ENCODE peak calls at places on chromosome 14, in eight cellular contexts. One of them, this sample, is unnamed.

GRCh38 chr14:103514596-103515421 is 7.8 kb downstream of the CKB start:
- DNase-seq in MCF 10A: no peak
- DNase-seq in heart right ventricle: no peak
- DNase-seq in OCI-LY7: no peak
- DNase-seq in cardiac muscle cell: no peak
- DNase-seq in choroid plexus epithelial cell: no peak
- DNase-seq in stimulated activated CD8-positive, alpha-beta memory T cell treated with anti-CD3 and anti-CD28 coated beads, Interleukin-7, amount 100 ng/mL, for 1 hour: no peak
- DNase-seq in Daoy: no peak
- DNase-seq in this sample: peak

GRCh38 chr14:86712727-86713126 is 1182.8 kb downstream of the FLRT2 start:
- DNase-seq in MCF 10A: no peak
- DNase-seq in heart right ventricle: no peak
- DNase-seq in OCI-LY7: no peak
- DNase-seq in cardiac muscle cell: no peak
- DNase-seq in choroid plexus epithelial cell: no peak
- DNase-seq in stimulated activated CD8-positive, alpha-beta memory T cell treated with anti-CD3 and anti-CD28 coated beads, Interleukin-7, amount 100 ng/mL, for 1 hour: no peak
- DNase-seq in Daoy: no peak
- DNase-seq in this sample: no peak

GRCh38 chr14:57933363-57933762 is 67.5 kb upstream of the SLC35F4 start:
- DNase-seq in MCF 10A: no peak
- DNase-seq in heart right ventricle: no peak
- DNase-seq in OCI-LY7: no peak
- DNase-seq in cardiac muscle cell: no peak
- DNase-seq in choroid plexus epithelial cell: no peak
- DNase-seq in stimulated activated CD8-positive, alpha-beta memory T cell treated with anti-CD3 and anti-CD28 coated beads, Interleukin-7, amount 100 ng/mL, for 1 hour: no peak
- DNase-seq in Daoy: no peak
- DNase-seq in this sample: no peak

GRCh38 chr14:39185256-39186049 is 10.4 kb downstream of the PNN start:
- DNase-seq in MCF 10A: no peak
- DNase-seq in heart right ventricle: no peak
- DNase-seq in OCI-LY7: no peak
- DNase-seq in cardiac muscle cell: no peak
- DNase-seq in choroid plexus epithelial cell: no peak
- DNase-seq in stimulated activated CD8-positive, alpha-beta memory T cell treated with anti-CD3 and anti-CD28 coated beads, Interleukin-7, amount 100 ng/mL, for 1 hour: no peak
- DNase-seq in Daoy: no peak
- DNase-seq in this sample: no peak

GRCh38 chr14:73651005-73651404 is 6.2 kb downstream of the DNAL1 start:
- DNase-seq in MCF 10A: no peak
- DNase-seq in heart right ventricle: no peak
- DNase-seq in OCI-LY7: no peak
- DNase-seq in cardiac muscle cell: no peak
- DNase-seq in choroid plexus epithelial cell: no peak
- DNase-seq in stimulated activated CD8-positive, alpha-beta memory T cell treated with anti-CD3 and anti-CD28 coated beads, Interleukin-7, amount 100 ng/mL, for 1 hour: no peak
- DNase-seq in Daoy: no peak
- DNase-seq in this sample: no peak

GRCh38 chr14:73759183-73759713 is 45.1 kb upstream of the PNMA1 start:
- DNase-seq in MCF 10A: peak
- DNase-seq in heart right ventricle: peak
- DNase-seq in OCI-LY7: peak
- DNase-seq in cardiac muscle cell: peak
- DNase-seq in choroid plexus epithelial cell: peak
- DNase-seq in stimulated activated CD8-positive, alpha-beta memory T cell treated with anti-CD3 and anti-CD28 coated beads, Interleukin-7, amount 100 ng/mL, for 1 hour: no peak
- DNase-seq in Daoy: peak
- DNase-seq in this sample: peak

GRCh38 chr14:32571995-32572866 is 243.1 kb downstream of the AKAP6 start:
- DNase-seq in MCF 10A: no peak
- DNase-seq in heart right ventricle: no peak
- DNase-seq in OCI-LY7: no peak
- DNase-seq in cardiac muscle cell: no peak
- DNase-seq in choroid plexus epithelial cell: no peak
- DNase-seq in stimulated activated CD8-positive, alpha-beta memory T cell treated with anti-CD3 and anti-CD28 coated beads, Interleukin-7, amount 100 ng/mL, for 1 hour: no peak
- DNase-seq in Daoy: no peak
- DNase-seq in this sample: no peak

GRCh38 chr14:24232645-24233537 is at the start of gene GMPR2:
- DNase-seq in MCF 10A: no peak
- DNase-seq in heart right ventricle: no peak
- DNase-seq in OCI-LY7: peak
- DNase-seq in cardiac muscle cell: no peak
- DNase-seq in choroid plexus epithelial cell: no peak
- DNase-seq in stimulated activated CD8-positive, alpha-beta memory T cell treated with anti-CD3 and anti-CD28 coated beads, Interleukin-7, amount 100 ng/mL, for 1 hour: no peak
- DNase-seq in Daoy: peak
- DNase-seq in this sample: no peak

GRCh38 chr14:23694085-23694975 is 58.2 kb downstream of the DHRS2 start:
- DNase-seq in MCF 10A: peak
- DNase-seq in heart right ventricle: no peak
- DNase-seq in OCI-LY7: no peak
- DNase-seq in cardiac muscle cell: peak
- DNase-seq in choroid plexus epithelial cell: peak
- DNase-seq in stimulated activated CD8-positive, alpha-beta memory T cell treated with anti-CD3 and anti-CD28 coated beads, Interleukin-7, amount 100 ng/mL, for 1 hour: no peak
- DNase-seq in Daoy: no peak
- DNase-seq in this sample: no peak

GRCh38 chr14:104708606-104709268 is 15.3 kb upstream of the ADSS1 start:
- DNase-seq in MCF 10A: peak
- DNase-seq in heart right ventricle: peak
- DNase-seq in OCI-LY7: peak
- DNase-seq in cardiac muscle cell: peak
- DNase-seq in choroid plexus epithelial cell: peak
- DNase-seq in stimulated activated CD8-positive, alpha-beta memory T cell treated with anti-CD3 and anti-CD28 coated beads, Interleukin-7, amount 100 ng/mL, for 1 hour: peak
- DNase-seq in Daoy: peak
- DNase-seq in this sample: peak

GRCh38 chr14:105863296-105864108 is 337.1 kb downstream of the TMEM121 start:
- DNase-seq in MCF 10A: no peak
- DNase-seq in heart right ventricle: peak
- DNase-seq in OCI-LY7: peak
- DNase-seq in cardiac muscle cell: no peak
- DNase-seq in choroid plexus epithelial cell: no peak
- DNase-seq in stimulated activated CD8-positive, alpha-beta memory T cell treated with anti-CD3 and anti-CD28 coated beads, Interleukin-7, amount 100 ng/mL, for 1 hour: no peak
- DNase-seq in Daoy: no peak
- DNase-seq in this sample: peak

GRCh38 chr14:100747021-100747586 is 20.4 kb downstream of the DLK1 start:
- DNase-seq in MCF 10A: peak
- DNase-seq in heart right ventricle: no peak
- DNase-seq in OCI-LY7: no peak
- DNase-seq in cardiac muscle cell: no peak
- DNase-seq in choroid plexus epithelial cell: peak
- DNase-seq in stimulated activated CD8-positive, alpha-beta memory T cell treated with anti-CD3 and anti-CD28 coated beads, Interleukin-7, amount 100 ng/mL, for 1 hour: no peak
- DNase-seq in Daoy: peak
- DNase-seq in this sample: peak

GRCh38 chr14:69535230-69535848 is 39.3 kb downstream of the CCDC177 start:
- DNase-seq in MCF 10A: peak
- DNase-seq in heart right ventricle: no peak
- DNase-seq in OCI-LY7: no peak
- DNase-seq in cardiac muscle cell: peak
- DNase-seq in choroid plexus epithelial cell: peak
- DNase-seq in stimulated activated CD8-positive, alpha-beta memory T cell treated with anti-CD3 and anti-CD28 coated beads, Interleukin-7, amount 100 ng/mL, for 1 hour: no peak
- DNase-seq in Daoy: peak
- DNase-seq in this sample: no peak

GRCh38 chr14:69363055-69363454 is 35.0 kb downstream of the ERH start:
- DNase-seq in MCF 10A: no peak
- DNase-seq in heart right ventricle: peak
- DNase-seq in OCI-LY7: no peak
- DNase-seq in cardiac muscle cell: peak
- DNase-seq in choroid plexus epithelial cell: peak
- DNase-seq in stimulated activated CD8-positive, alpha-beta memory T cell treated with anti-CD3 and anti-CD28 coated beads, Interleukin-7, amount 100 ng/mL, for 1 hour: no peak
- DNase-seq in Daoy: no peak
- DNase-seq in this sample: no peak

GRCh38 chr14:96156804-96157760 is 47.6 kb upstream of the BDKRB2 start:
- DNase-seq in MCF 10A: no peak
- DNase-seq in heart right ventricle: no peak
- DNase-seq in OCI-LY7: no peak
- DNase-seq in cardiac muscle cell: no peak
- DNase-seq in choroid plexus epithelial cell: no peak
- DNase-seq in stimulated activated CD8-positive, alpha-beta memory T cell treated with anti-CD3 and anti-CD28 coated beads, Interleukin-7, amount 100 ng/mL, for 1 hour: no peak
- DNase-seq in Daoy: no peak
- DNase-seq in this sample: no peak

GRCh38 chr14:99023371-99023770 is 248.6 kb downstream of the BCL11B start:
- DNase-seq in MCF 10A: no peak
- DNase-seq in heart right ventricle: no peak
- DNase-seq in OCI-LY7: no peak
- DNase-seq in cardiac muscle cell: no peak
- DNase-seq in choroid plexus epithelial cell: no peak
- DNase-seq in stimulated activated CD8-positive, alpha-beta memory T cell treated with anti-CD3 and anti-CD28 coated beads, Interleukin-7, amount 100 ng/mL, for 1 hour: no peak
- DNase-seq in Daoy: no peak
- DNase-seq in this sample: no peak

GRCh38 chr14:57244103-57244502 is 24.6 kb downstream of the EXOC5 start:
- DNase-seq in MCF 10A: no peak
- DNase-seq in heart right ventricle: no peak
- DNase-seq in OCI-LY7: no peak
- DNase-seq in cardiac muscle cell: no peak
- DNase-seq in choroid plexus epithelial cell: peak
- DNase-seq in stimulated activated CD8-positive, alpha-beta memory T cell treated with anti-CD3 and anti-CD28 coated beads, Interleukin-7, amount 100 ng/mL, for 1 hour: no peak
- DNase-seq in Daoy: no peak
- DNase-seq in this sample: no peak

GRCh38 chr14:105019861-105020814 is 745 bp downstream of the CDCA4 start:
- DNase-seq in MCF 10A: peak
- DNase-seq in heart right ventricle: peak
- DNase-seq in OCI-LY7: peak
- DNase-seq in cardiac muscle cell: peak
- DNase-seq in choroid plexus epithelial cell: peak
- DNase-seq in stimulated activated CD8-positive, alpha-beta memory T cell treated with anti-CD3 and anti-CD28 coated beads, Interleukin-7, amount 100 ng/mL, for 1 hour: peak
- DNase-seq in Daoy: peak
- DNase-seq in this sample: no peak

GRCh38 chr14:37597538-37598084 is 2.2 kb downstream of the TTC6 start:
- DNase-seq in MCF 10A: no peak
- DNase-seq in heart right ventricle: no peak
- DNase-seq in OCI-LY7: no peak
- DNase-seq in cardiac muscle cell: no peak
- DNase-seq in choroid plexus epithelial cell: peak
- DNase-seq in stimulated activated CD8-positive, alpha-beta memory T cell treated with anti-CD3 and anti-CD28 coated beads, Interleukin-7, amount 100 ng/mL, for 1 hour: no peak
- DNase-seq in Daoy: peak
- DNase-seq in this sample: peak

GRCh38 chr14:65461730-65462129 is 49.2 kb downstream of the FUT8 start:
- DNase-seq in MCF 10A: no peak
- DNase-seq in heart right ventricle: no peak
- DNase-seq in OCI-LY7: peak
- DNase-seq in cardiac muscle cell: no peak
- DNase-seq in choroid plexus epithelial cell: no peak
- DNase-seq in stimulated activated CD8-positive, alpha-beta memory T cell treated with anti-CD3 and anti-CD28 coated beads, Interleukin-7, amount 100 ng/mL, for 1 hour: no peak
- DNase-seq in Daoy: no peak
- DNase-seq in this sample: no peak

GRCh38 chr14:101859916-101860315 is 98.4 kb downstream of the PPP2R5C start:
- DNase-seq in MCF 10A: no peak
- DNase-seq in heart right ventricle: no peak
- DNase-seq in OCI-LY7: no peak
- DNase-seq in cardiac muscle cell: no peak
- DNase-seq in choroid plexus epithelial cell: no peak
- DNase-seq in stimulated activated CD8-positive, alpha-beta memory T cell treated with anti-CD3 and anti-CD28 coated beads, Interleukin-7, amount 100 ng/mL, for 1 hour: no peak
- DNase-seq in Daoy: no peak
- DNase-seq in this sample: no peak

GRCh38 chr14:64708148-64709004 is 4.2 kb downstream of the PLEKHG3 start:
- DNase-seq in MCF 10A: peak
- DNase-seq in heart right ventricle: peak
- DNase-seq in OCI-LY7: no peak
- DNase-seq in cardiac muscle cell: peak
- DNase-seq in choroid plexus epithelial cell: peak
- DNase-seq in stimulated activated CD8-positive, alpha-beta memory T cell treated with anti-CD3 and anti-CD28 coated beads, Interleukin-7, amount 100 ng/mL, for 1 hour: no peak
- DNase-seq in Daoy: peak
- DNase-seq in this sample: peak

GRCh38 chr14:87508333-87508732 is 484.6 kb downstream of the GALC start:
- DNase-seq in MCF 10A: peak
- DNase-seq in heart right ventricle: no peak
- DNase-seq in OCI-LY7: no peak
- DNase-seq in cardiac muscle cell: no peak
- DNase-seq in choroid plexus epithelial cell: no peak
- DNase-seq in stimulated activated CD8-positive, alpha-beta memory T cell treated with anti-CD3 and anti-CD28 coated beads, Interleukin-7, amount 100 ng/mL, for 1 hour: no peak
- DNase-seq in Daoy: no peak
- DNase-seq in this sample: no peak

GRCh38 chr14:68628605-68629310 is 164.1 kb downstream of the ZFP36L1 start:
- DNase-seq in MCF 10A: no peak
- DNase-seq in heart right ventricle: no peak
- DNase-seq in OCI-LY7: no peak
- DNase-seq in cardiac muscle cell: no peak
- DNase-seq in choroid plexus epithelial cell: no peak
- DNase-seq in stimulated activated CD8-positive, alpha-beta memory T cell treated with anti-CD3 and anti-CD28 coated beads, Interleukin-7, amount 100 ng/mL, for 1 hour: peak
- DNase-seq in Daoy: no peak
- DNase-seq in this sample: peak

GRCh38 chr14:24298892-24299254 is 707 bp downstream of the DHRS1 start:
- DNase-seq in MCF 10A: peak
- DNase-seq in heart right ventricle: no peak
- DNase-seq in OCI-LY7: no peak
- DNase-seq in cardiac muscle cell: no peak
- DNase-seq in choroid plexus epithelial cell: peak
- DNase-seq in stimulated activated CD8-positive, alpha-beta memory T cell treated with anti-CD3 and anti-CD28 coated beads, Interleukin-7, amount 100 ng/mL, for 1 hour: no peak
- DNase-seq in Daoy: peak
- DNase-seq in this sample: no peak

GRCh38 chr14:94663965-94664704 is 51.9 kb downstream of the SERPINA3 start:
- DNase-seq in MCF 10A: no peak
- DNase-seq in heart right ventricle: no peak
- DNase-seq in OCI-LY7: no peak
- DNase-seq in cardiac muscle cell: no peak
- DNase-seq in choroid plexus epithelial cell: no peak
- DNase-seq in stimulated activated CD8-positive, alpha-beta memory T cell treated with anti-CD3 and anti-CD28 coated beads, Interleukin-7, amount 100 ng/mL, for 1 hour: no peak
- DNase-seq in Daoy: no peak
- DNase-seq in this sample: no peak

GRCh38 chr14:21024668-21025373 is at the start of gene NDRG2:
- DNase-seq in MCF 10A: peak
- DNase-seq in heart right ventricle: peak
- DNase-seq in OCI-LY7: no peak
- DNase-seq in cardiac muscle cell: peak
- DNase-seq in choroid plexus epithelial cell: peak
- DNase-seq in stimulated activated CD8-positive, alpha-beta memory T cell treated with anti-CD3 and anti-CD28 coated beads, Interleukin-7, amount 100 ng/mL, for 1 hour: peak
- DNase-seq in Daoy: peak
- DNase-seq in this sample: peak

This sample was measured in aorta.